ENCODE peak calls at places on chromosomes 11 and 22, in five cellular contexts. H is GM12878, W is K562, R is SK-N-SH, P is HEK293T. F is an unnamed sample.

GRCh38 chr11:111573821-111574249 is 28.4 kb upstream of the SIK2 start:
- DNase-seq in H (no peak), W (no peak), R (no peak), P (no peak), F (no peak)

GRCh38 chr11:62546244-62546936 is at the start of gene AHNAK:
- DNase-seq in H (no peak), W (peak; percentile 82), R (peak; percentile 87), P (peak; percentile 65), F (no peak)

GRCh38 chr11:44248109-44248508 is 61.8 kb downstream of the ALX4 start:
- DNase-seq in H (no peak), W (no peak), R (no peak), P (no peak), F (no peak)

GRCh38 chr11:59551651-59552521 is 40.5 kb downstream of the OR4D9 start:
- DNase-seq in H (no peak), W (peak; percentile 47), R (peak; percentile 21), P (no peak), F (peak; percentile 42)

GRCh38 chr22:31870890-31871289 is 73.4 kb upstream of the YWHAH start:
- DNase-seq in H (no peak), W (no peak), R (no peak), P (no peak), F (no peak)

GRCh38 chr11:37230865-37231264 is 632.8 kb upstream of the RAG2 start:
- DNase-seq in H (no peak), W (no peak), R (no peak), P (no peak), F (no peak)

GRCh38 chr22:26172389-26172990 is 3.2 kb downstream of the SEZ6L start:
- DNase-seq in H (no peak), W (peak; percentile 39), R (peak; percentile 61), P (peak; percentile 70), F (peak; percentile 53)

GRCh38 chr11:49208006-49208721 is at the start of gene FOLH1:
- DNase-seq in H (no peak), W (peak; percentile 2), R (peak; percentile 15), P (peak; percentile 4), F (no peak)

GRCh38 chr11:2122907-2123627 is 16.1 kb downstream of the IGF2 start:
- DNase-seq in H (no peak), W (no peak), R (no peak), P (no peak), F (peak; percentile 43)

GRCh38 chr11:47248304-47248663 is 330 bp downstream of the ACP2 start:
- DNase-seq in H (peak; percentile 39), W (peak; percentile 42), R (no peak), P (no peak), F (no peak)

GRCh38 chr11:36278531-36279245 is 10.5 kb downstream of the COMMD9 start:
- DNase-seq in H (no peak), W (no peak), R (no peak), P (no peak), F (no peak)

GRCh38 chr22:31872209-31872608 is 72.1 kb upstream of the YWHAH start:
- DNase-seq in H (no peak), W (peak; percentile 70), R (peak; percentile 46), P (no peak), F (peak; percentile 33)

GRCh38 chr11:119990306-119991021 is 147.4 kb downstream of the TRIM29 start:
- DNase-seq in H (no peak), W (no peak), R (no peak), P (no peak), F (no peak)

GRCh38 chr11:126121316-126121715 is 58.6 kb upstream of the CDON start:
- DNase-seq in H (no peak), W (no peak), R (no peak), P (no peak), F (no peak)

GRCh38 chr11:14413307-14414072 is 54.5 kb upstream of the RRAS2 start:
- DNase-seq in H (no peak), W (peak; percentile 45), R (no peak), P (peak; percentile 32), F (no peak)

GRCh38 chr22:37681001-37681424 is 5.1 kb upstream of the NOL12 start:
- DNase-seq in H (no peak), W (no peak), R (no peak), P (no peak), F (no peak)

GRCh38 chr22:33076368-33076767 is 18.2 kb upstream of the SYN3 start:
- DNase-seq in H (no peak), W (no peak), R (no peak), P (no peak), F (no peak)

GRCh38 chr11:87213444-87213843 is 175.7 kb downstream of the TMEM135 start:
- DNase-seq in H (no peak), W (no peak), R (no peak), P (no peak), F (no peak)

GRCh38 chr11:121311373-121311772 is 18.8 kb downstream of the SC5D start:
- DNase-seq in H (no peak), W (no peak), R (no peak), P (no peak), F (no peak)

GRCh38 chr11:133945087-133945974 is 11.4 kb downstream of the IGSF9B start:
- DNase-seq in H (no peak), W (no peak), R (peak; percentile 78), P (no peak), F (no peak)

GRCh38 chr11:36292311-36292722 is 3.1 kb upstream of the COMMD9 start:
- DNase-seq in H (peak; percentile 23), W (peak; percentile 64), R (peak; percentile 71), P (peak; percentile 48), F (no peak)

GRCh38 chr22:38172016-38172431 is 9.6 kb downstream of the PLA2G6 start:
- DNase-seq in H (no peak), W (no peak), R (no peak), P (no peak), F (no peak)

GRCh38 chr11:34621876-34622275 is 983 bp downstream of the EHF start:
- DNase-seq in H (no peak), W (no peak), R (no peak), P (no peak), F (peak; percentile 30)

GRCh38 chr11:93784935-93785360 is 866 bp downstream of the MED17 start:
- DNase-seq in H (no peak), W (peak; percentile 16), R (peak; percentile 21), P (no peak), F (no peak)

DNA sequence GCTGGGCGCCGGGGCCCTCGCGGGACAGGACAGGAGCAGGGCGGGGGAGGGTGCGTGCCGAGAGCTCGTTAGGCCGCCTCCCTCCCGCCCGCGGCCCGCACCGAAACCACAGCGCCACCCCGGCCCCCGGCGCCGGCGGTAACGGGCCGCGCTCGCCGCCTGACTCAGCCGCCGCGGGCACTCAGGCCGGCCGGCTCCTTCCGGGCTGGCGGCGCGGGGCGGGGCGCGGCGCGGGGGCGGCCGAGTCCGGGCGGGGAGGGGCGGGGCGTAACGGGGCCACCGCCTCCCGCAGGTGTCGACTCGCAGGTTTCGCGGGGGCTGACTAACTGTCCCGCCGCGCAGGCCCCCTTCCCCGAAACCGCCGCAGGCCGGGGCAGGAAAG is at the start of gene AP5B1:
- DNase-seq in H (no peak), W (peak; percentile 91), R (peak; percentile 87), P (peak; percentile 68), F (peak; percentile 35)
- TF ChIP-seq FOXM1 in H (no peak), W (no peak), R (no peak), P (no peak), F (no peak)

DNA sequence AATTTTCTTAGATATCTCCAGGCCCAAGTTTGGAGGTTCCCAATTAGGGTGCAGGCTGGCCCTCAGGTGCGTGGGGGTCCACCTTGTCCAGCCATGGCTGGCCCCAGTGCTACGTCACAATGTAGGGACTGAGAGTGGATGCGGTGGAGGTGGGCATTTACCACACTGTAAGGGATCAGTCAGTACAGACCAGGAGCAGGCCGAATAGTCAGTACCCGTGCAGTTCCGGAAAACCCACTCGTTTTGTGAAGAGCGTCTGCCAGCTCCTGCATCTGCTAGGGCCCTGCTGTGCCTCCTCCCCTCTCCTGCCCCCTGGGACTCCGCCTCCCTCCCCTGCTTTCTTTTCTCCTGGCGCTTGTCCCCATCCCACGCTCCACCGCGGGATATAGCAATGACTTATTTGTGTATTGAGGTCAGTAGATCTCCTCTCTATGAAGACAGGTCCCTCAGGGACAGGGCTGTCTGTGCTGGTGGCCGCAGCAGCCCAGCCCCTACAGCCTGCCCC is 50.4 kb upstream of the SEPTIN5 start:
- DNase-seq in H (no peak), W (peak; percentile 72), R (peak; percentile 85), P (no peak), F (no peak)
- TF ChIP-seq FOXM1 in H (no peak), W (no peak), R (no peak), P (no peak), F (no peak)

GRCh38 chr22:24102366-24103200 is 78.7 kb upstream of the SUSD2 start:
- DNase-seq in H (no peak), W (no peak), R (no peak), P (no peak), F (no peak)

GRCh38 chr22:24104307-24105017 is 76.8 kb upstream of the SUSD2 start:
- DNase-seq in H (no peak), W (no peak), R (no peak), P (no peak), F (no peak)

GRCh38 chr22:24106385-24107381 is 74.6 kb upstream of the SUSD2 start:
- DNase-seq in H (peak; percentile 41), W (no peak), R (no peak), P (no peak), F (no peak)

GRCh38 chr22:24105661-24106060 is 75.6 kb upstream of the SUSD2 start:
- DNase-seq in H (no peak), W (no peak), R (no peak), P (no peak), F (no peak)

GRCh38 chr22:24105018-24105360 is 76.3 kb upstream of the SUSD2 start:
- DNase-seq in H (no peak), W (no peak), R (no peak), P (no peak), F (no peak)
- TF ChIP-seq FOXM1 in H (no peak), W (no peak), R (no peak), P (no peak), F (no peak)

GRCh38 chr22:49847751-49848689 is 5.6 kb upstream of the ZBED4 start:
- DNase-seq in H (no peak), W (no peak), R (peak; percentile 75), P (no peak), F (no peak)

GRCh38 chr22:49848690-49849160 is 4.9 kb upstream of the ZBED4 start:
- DNase-seq in H (no peak), W (no peak), R (peak; percentile 62), P (no peak), F (no peak)

GRCh38 chr22:49849161-49850020 is 4.3 kb upstream of the ZBED4 start:
- DNase-seq in H (no peak), W (no peak), R (peak; percentile 54), P (no peak), F (no peak)

GRCh38 chr22:49845666-49846459 is 7.8 kb upstream of the ZBED4 start:
- DNase-seq in H (no peak), W (no peak), R (no peak), P (no peak), F (no peak)

GRCh38 chr22:49845241-49845640 is 8.4 kb upstream of the ZBED4 start:
- DNase-seq in H (no peak), W (no peak), R (no peak), P (no peak), F (no peak)
- TF ChIP-seq FOXM1 in H (no peak), W (no peak), R (no peak), P (no peak), F (no peak)

F was measured in HepG2.